ENCODE peak calls at places on chromosomes 3 and 15, in five cellular contexts. Q is transverse colon, Y is psoas muscle, U is prostate gland, X is PC-9. J is an unnamed sample. For H3K4me1, the result is how much of the 10 kb centered on the place peaks cover.

GRCh38 chr3:197392961-197393360 is 94.5 kb upstream of the DLG1 start:
- DNase-seq in Q (no peak), Y (no peak), U (no peak), X (no peak), J (no peak)

GRCh38 chr3:181178991-181179390 is 189.5 kb upstream of the DNAJC19 start:
- DNase-seq in Q (no peak), Y (no peak), U (no peak), X (no peak), J (no peak)

GRCh38 chr15:76107169-76107568 is 47.4 kb downstream of the TMEM266 start:
- DNase-seq in Q (no peak), Y (peak), U (no peak), X (no peak), J (no peak)

GRCh38 chr15:101228313-101228712 is 23.5 kb downstream of the CHSY1 start:
- DNase-seq in Q (no peak), Y (no peak), U (no peak), X (no peak), J (no peak)

GRCh38 chr3:49175530-49175929 is 4.1 kb downstream of the KLHDC8B start:
- DNase-seq in Q (no peak), Y (no peak), U (no peak), X (no peak), J (no peak)

GRCh38 chr3:15667484-15667883 is 65.9 kb downstream of the BTD start:
- DNase-seq in Q (no peak), Y (no peak), U (no peak), X (no peak), J (no peak)

GRCh38 chr3:89360155-89360554 is 252.7 kb downstream of the EPHA3 start:
- DNase-seq in Q (no peak), Y (no peak), U (no peak), X (peak), J (no peak)

GRCh38 chr3:195040773-195041520 is 230.0 kb downstream of the XXYLT1 start:
- DNase-seq in Q (no peak), Y (no peak), U (no peak), X (peak), J (no peak)

GRCh38 chr15:40825661-40826088 is 2.8 kb downstream of the PPP1R14D start:
- DNase-seq in Q (peak), Y (no peak), U (no peak), X (peak), J (peak)

GRCh38 chr15:85618956-85619491 is 175.7 kb downstream of the KLHL25 start:
- DNase-seq in Q (peak), Y (peak), U (peak), X (peak), J (peak)

GRCh38 chr15:85621096-85621495 is 173.6 kb downstream of the KLHL25 start:
- DNase-seq in Q (no peak), Y (no peak), U (no peak), X (no peak), J (no peak)

GRCh38 chr15:85623648-85624047 is 171.1 kb downstream of the KLHL25 start:
- DNase-seq in Q (no peak), Y (no peak), U (no peak), X (no peak), J (no peak)

GRCh38 chr15:85622432-85622831 is 172.3 kb downstream of the KLHL25 start:
- DNase-seq in Q (no peak), Y (no peak), U (no peak), X (no peak), J (no peak)

GRCh38 chr15:85620321-85621044 is 174.2 kb downstream of the KLHL25 start:
- DNase-seq in Q (no peak), Y (no peak), U (no peak), X (no peak), J (no peak)
- H3K4me1 ChIP-seq in Q (under half), Y (half or more), U (under half), X (under half), J (under half)

GRCh38 chr3:61093364-61093763 is 157.9 kb downstream of the FHIT start:
- DNase-seq in Q (no peak), Y (no peak), U (no peak), X (no peak), J (no peak)
- H3K4me1 ChIP-seq in Q (under half), Y (under half), U (under half), X (under half), J (under half)

GRCh38 chr3:149634072-149634471 is 23.8 kb downstream of the WWTR1 start:
- DNase-seq in Q (no peak), Y (no peak), U (no peak), X (no peak), J (no peak)
- H3K4me1 ChIP-seq in Q (under half), Y (under half), U (under half), X (under half), J (under half)

GRCh38 chr3:45551214-45552010 is 43.1 kb upstream of the LIMD1 start:
- DNase-seq in Q (peak), Y (peak), U (no peak), X (peak), J (peak)

GRCh38 chr3:45547764-45548683 is 46.5 kb upstream of the LIMD1 start:
- DNase-seq in Q (no peak), Y (peak), U (no peak), X (no peak), J (no peak)

GRCh38 chr3:45548724-45549123 is 45.8 kb upstream of the LIMD1 start:
- DNase-seq in Q (no peak), Y (no peak), U (no peak), X (no peak), J (no peak)

GRCh38 chr3:45552031-45552772 is 42.3 kb upstream of the LIMD1 start:
- DNase-seq in Q (no peak), Y (no peak), U (no peak), X (no peak), J (no peak)

GRCh38 chr3:45549961-45550360 is 44.6 kb upstream of the LIMD1 start:
- DNase-seq in Q (no peak), Y (no peak), U (no peak), X (no peak), J (no peak)
- H3K4me1 ChIP-seq in Q (under half), Y (half or more), U (under half), X (under half), J (under half)

GRCh38 chr15:81909229-81910087 is 136.4 kb downstream of the MEX3B start:
- DNase-seq in Q (no peak), Y (no peak), U (no peak), X (no peak), J (no peak)
- H3K4me1 ChIP-seq in Q (under half), Y (under half), U (under half), X (under half), J (under half)

DNA sequence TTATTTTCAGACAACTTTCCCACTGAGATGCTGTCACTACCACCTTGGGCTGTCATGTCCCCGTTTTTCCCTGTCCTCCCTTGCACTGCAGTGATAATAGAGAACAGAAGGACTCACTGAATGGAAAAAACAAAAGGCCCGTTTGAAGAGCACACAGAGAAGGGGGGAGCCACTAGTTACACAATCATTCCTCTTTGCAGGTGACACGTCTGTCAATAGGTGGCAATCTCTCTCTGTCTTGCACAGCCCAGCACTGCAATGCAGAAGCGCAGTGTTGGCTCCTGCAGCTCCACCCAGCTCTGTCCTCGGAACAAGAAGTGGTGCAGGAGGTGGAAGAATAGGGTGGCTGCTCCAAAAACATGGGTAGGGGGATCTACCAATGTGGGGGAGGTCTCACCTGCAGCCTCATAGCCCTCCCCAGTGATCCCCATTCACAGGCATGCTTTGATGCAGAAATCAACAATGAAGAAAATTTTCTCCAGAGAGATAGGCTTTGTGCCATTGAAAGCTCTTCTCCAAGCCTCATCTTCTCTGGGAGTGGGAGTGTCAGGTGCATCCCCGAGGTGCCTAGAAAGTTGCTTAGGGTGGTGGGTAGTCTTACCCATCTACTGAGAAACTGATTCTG is 31.8 kb downstream of the FSTL1 start:
- DNase-seq in Q (peak), Y (no peak), U (peak), X (peak), J (peak)
- H3K4me1 ChIP-seq in Q (under half), Y (under half), U (under half), X (under half), J (under half)

DNA sequence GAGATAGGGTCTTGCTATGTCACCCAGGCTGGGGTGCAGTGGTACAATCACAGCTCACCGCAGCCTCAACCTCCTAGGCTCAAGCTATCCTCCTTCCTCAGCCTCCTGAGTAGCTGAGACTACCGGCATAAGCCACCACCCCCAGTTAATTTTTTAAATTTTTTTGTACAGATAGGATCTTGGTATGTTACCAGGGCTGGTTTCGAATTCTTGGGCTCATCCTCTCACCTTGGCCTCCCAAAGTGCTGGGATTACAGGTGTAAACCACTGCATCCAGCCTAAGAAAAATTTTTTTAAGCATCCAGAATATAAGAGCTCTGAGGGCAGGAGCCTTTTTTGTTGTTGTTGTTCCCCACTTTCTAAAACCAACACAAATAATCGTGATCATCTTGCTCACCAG is 14.4 kb upstream of the MAP6D1 start:
- DNase-seq in Q (no peak), Y (no peak), U (no peak), X (no peak), J (no peak)
- H3K4me1 ChIP-seq in Q (under half), Y (under half), U (under half), X (under half), J (under half)

GRCh38 chr15:59373215-59373614 is 544 bp upstream of the MYO1E start:
- DNase-seq in Q (no peak), Y (no peak), U (no peak), X (no peak), J (no peak)
- H3K4me1 ChIP-seq in Q (under half), Y (under half), U (under half), X (under half), J (under half)

DNA sequence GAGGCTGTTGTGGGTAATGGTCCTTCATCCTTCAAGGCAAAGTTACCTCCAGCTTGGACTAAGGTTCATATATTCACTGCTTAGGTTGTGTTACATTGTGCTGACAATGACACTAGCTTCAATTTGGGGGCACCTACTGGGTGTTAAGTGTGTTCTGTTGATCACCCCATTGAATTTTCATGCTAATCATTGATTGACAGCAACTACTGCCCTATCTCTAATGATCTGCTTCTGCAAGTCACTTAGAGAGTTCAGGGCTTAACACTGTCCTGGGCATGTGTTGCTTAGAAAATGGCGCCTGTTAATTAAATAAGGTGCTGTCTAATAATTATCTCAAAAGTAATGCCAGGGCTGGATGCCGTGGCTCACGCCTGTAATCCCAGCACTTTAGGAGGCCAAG is 3.4 kb downstream of the FLNB start:
- DNase-seq in Q (no peak), Y (no peak), U (no peak), X (no peak), J (no peak)
- H3K4me1 ChIP-seq in Q (half or more), Y (under half), U (under half), X (half or more), J (under half)

DNA sequence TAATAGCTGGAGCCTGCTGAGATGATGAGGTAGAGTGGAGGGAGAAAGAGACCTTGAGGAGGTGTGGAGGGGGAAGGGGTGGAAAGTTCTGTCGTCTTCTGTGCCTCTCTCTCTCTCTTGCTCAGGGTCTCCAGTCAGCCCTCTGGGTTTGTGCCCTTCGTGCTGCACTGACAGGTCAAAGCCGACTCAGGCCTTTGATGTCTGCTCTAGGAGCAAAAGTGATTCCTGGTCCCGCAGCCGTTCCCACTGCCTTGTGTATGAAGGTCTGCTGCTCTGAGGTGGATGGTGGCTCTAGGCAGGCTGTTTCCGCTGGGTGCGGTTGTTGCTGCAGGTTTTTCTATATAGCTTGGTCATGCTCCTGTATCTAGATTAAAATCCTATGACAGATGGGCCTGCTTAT is 89.4 kb downstream of the IGF1R start:
- DNase-seq in Q (no peak), Y (no peak), U (no peak), X (no peak), J (no peak)
- H3K4me1 ChIP-seq in Q (under half), Y (under half), U (under half), X (under half), J (under half)